ENCODE peak calls at places on chromosome 17, in seven cellular contexts. One of them, this sample, is unnamed.

GRCh38 chr17:82052638-82053059 is 951 bp downstream of the GPS1 start:
- DNase-seq in iPS DF 6.9: no peak
- DNase-seq in ovary: no peak
- DNase-seq in CD4-positive, alpha-beta memory T cell: no peak
- DNase-seq in skeletal muscle cell: no peak
- DNase-seq in HAP-1: no peak
- DNase-seq in lower leg skin: no peak
- DNase-seq in this sample: no peak

GRCh38 chr17:62750502-62751349 is 57.4 kb downstream of the MARCHF10 start:
- DNase-seq in iPS DF 6.9: no peak
- DNase-seq in ovary: peak; percentile 20
- DNase-seq in CD4-positive, alpha-beta memory T cell: no peak
- DNase-seq in skeletal muscle cell: no peak
- DNase-seq in HAP-1: no peak
- DNase-seq in lower leg skin: peak; percentile 61
- DNase-seq in this sample: no peak

GRCh38 chr17:41655611-41656111 is 31.3 kb upstream of the KRT17 start:
- DNase-seq in iPS DF 6.9: no peak
- DNase-seq in ovary: no peak
- DNase-seq in CD4-positive, alpha-beta memory T cell: no peak
- DNase-seq in skeletal muscle cell: no peak
- DNase-seq in HAP-1: no peak
- DNase-seq in lower leg skin: peak; percentile 96
- DNase-seq in this sample: no peak

GRCh38 chr17:83119987-83120864 is 40.8 kb downstream of the METRNL start:
- DNase-seq in iPS DF 6.9: no peak
- DNase-seq in ovary: no peak
- DNase-seq in CD4-positive, alpha-beta memory T cell: no peak
- DNase-seq in skeletal muscle cell: no peak
- DNase-seq in HAP-1: no peak
- DNase-seq in lower leg skin: no peak
- DNase-seq in this sample: no peak

GRCh38 chr17:40568074-40568836 is 3.0 kb upstream of the CCR7 start:
- DNase-seq in iPS DF 6.9: no peak
- DNase-seq in ovary: no peak
- DNase-seq in CD4-positive, alpha-beta memory T cell: no peak
- DNase-seq in skeletal muscle cell: no peak
- DNase-seq in HAP-1: no peak
- DNase-seq in lower leg skin: peak; percentile 74
- DNase-seq in this sample: no peak

GRCh38 chr17:47310186-47310733 is 13.5 kb upstream of the EFCAB13 start:
- DNase-seq in iPS DF 6.9: no peak
- DNase-seq in ovary: no peak
- DNase-seq in CD4-positive, alpha-beta memory T cell: no peak
- DNase-seq in skeletal muscle cell: no peak
- DNase-seq in HAP-1: no peak
- DNase-seq in lower leg skin: peak; percentile 36
- DNase-seq in this sample: no peak

GRCh38 chr17:63930951-63931575 is 1.1 kb downstream of the CD79B start:
- DNase-seq in iPS DF 6.9: no peak
- DNase-seq in ovary: no peak
- DNase-seq in CD4-positive, alpha-beta memory T cell: peak; percentile 48
- DNase-seq in skeletal muscle cell: no peak
- DNase-seq in HAP-1: no peak
- DNase-seq in lower leg skin: peak; percentile 93
- DNase-seq in this sample: peak; percentile 40

GRCh38 chr17:43636446-43636845 is 25.3 kb downstream of the MEOX1 start:
- DNase-seq in iPS DF 6.9: no peak
- DNase-seq in ovary: no peak
- DNase-seq in CD4-positive, alpha-beta memory T cell: no peak
- DNase-seq in skeletal muscle cell: no peak
- DNase-seq in HAP-1: no peak
- DNase-seq in lower leg skin: no peak
- DNase-seq in this sample: no peak

GRCh38 chr17:27420211-27420950 is 35.9 kb upstream of the KSR1 start:
- DNase-seq in iPS DF 6.9: no peak
- DNase-seq in ovary: no peak
- DNase-seq in CD4-positive, alpha-beta memory T cell: no peak
- DNase-seq in skeletal muscle cell: no peak
- DNase-seq in HAP-1: no peak
- DNase-seq in lower leg skin: no peak
- DNase-seq in this sample: no peak

GRCh38 chr17:59769891-59770290 is 62.4 kb downstream of the VMP1 start:
- DNase-seq in iPS DF 6.9: no peak
- DNase-seq in ovary: no peak
- DNase-seq in CD4-positive, alpha-beta memory T cell: no peak
- DNase-seq in skeletal muscle cell: no peak
- DNase-seq in HAP-1: no peak
- DNase-seq in lower leg skin: no peak
- DNase-seq in this sample: no peak

GRCh38 chr17:45223541-45224528 is 2.1 kb downstream of the FMNL1 start:
- DNase-seq in iPS DF 6.9: no peak
- DNase-seq in ovary: no peak
- DNase-seq in CD4-positive, alpha-beta memory T cell: peak; percentile 61
- DNase-seq in skeletal muscle cell: no peak
- DNase-seq in HAP-1: no peak
- DNase-seq in lower leg skin: peak; percentile 88
- DNase-seq in this sample: peak; percentile 47

GRCh38 chr17:64074704-64075484 is 54.5 kb upstream of the ICAM2 start:
- DNase-seq in iPS DF 6.9: no peak
- DNase-seq in ovary: no peak
- DNase-seq in CD4-positive, alpha-beta memory T cell: no peak
- DNase-seq in skeletal muscle cell: peak; percentile 36
- DNase-seq in HAP-1: no peak
- DNase-seq in lower leg skin: no peak
- DNase-seq in this sample: no peak

GRCh38 chr17:41464682-41465081 is 2.5 kb downstream of the KRT32 start:
- DNase-seq in iPS DF 6.9: no peak
- DNase-seq in ovary: peak; percentile 71
- DNase-seq in CD4-positive, alpha-beta memory T cell: no peak
- DNase-seq in skeletal muscle cell: peak; percentile 51
- DNase-seq in HAP-1: no peak
- DNase-seq in lower leg skin: no peak
- DNase-seq in this sample: no peak

GRCh38 chr17:55233840-55234239 is 30.9 kb upstream of the HLF start:
- DNase-seq in iPS DF 6.9: no peak
- DNase-seq in ovary: no peak
- DNase-seq in CD4-positive, alpha-beta memory T cell: no peak
- DNase-seq in skeletal muscle cell: no peak
- DNase-seq in HAP-1: no peak
- DNase-seq in lower leg skin: no peak
- DNase-seq in this sample: no peak

GRCh38 chr17:47423406-47424295 is 99.9 kb downstream of the EFCAB13 start:
- DNase-seq in iPS DF 6.9: peak; percentile 5
- DNase-seq in ovary: no peak
- DNase-seq in CD4-positive, alpha-beta memory T cell: peak; percentile 5
- DNase-seq in skeletal muscle cell: no peak
- DNase-seq in HAP-1: no peak
- DNase-seq in lower leg skin: no peak
- DNase-seq in this sample: no peak

GRCh38 chr17:40520991-40521453 is 19.6 kb upstream of the TNS4 start:
- DNase-seq in iPS DF 6.9: no peak
- DNase-seq in ovary: no peak
- DNase-seq in CD4-positive, alpha-beta memory T cell: no peak
- DNase-seq in skeletal muscle cell: no peak
- DNase-seq in HAP-1: no peak
- DNase-seq in lower leg skin: peak; percentile 86
- DNase-seq in this sample: no peak

GRCh38 chr17:37219876-37220608 is 155.7 kb upstream of the C17orf78 start:
- DNase-seq in iPS DF 6.9: no peak
- DNase-seq in ovary: no peak
- DNase-seq in CD4-positive, alpha-beta memory T cell: no peak
- DNase-seq in skeletal muscle cell: no peak
- DNase-seq in HAP-1: peak; percentile 14
- DNase-seq in lower leg skin: no peak
- DNase-seq in this sample: no peak

GRCh38 chr17:77505460-77505769 is 364.6 kb downstream of the SEC14L1 start:
- DNase-seq in iPS DF 6.9: no peak
- DNase-seq in ovary: no peak
- DNase-seq in CD4-positive, alpha-beta memory T cell: no peak
- DNase-seq in skeletal muscle cell: no peak
- DNase-seq in HAP-1: no peak
- DNase-seq in lower leg skin: no peak
- DNase-seq in this sample: no peak

GRCh38 chr17:2709173-2709661 is 2.3 kb downstream of the CLUH start:
- DNase-seq in iPS DF 6.9: no peak
- DNase-seq in ovary: no peak
- DNase-seq in CD4-positive, alpha-beta memory T cell: no peak
- DNase-seq in skeletal muscle cell: no peak
- DNase-seq in HAP-1: no peak
- DNase-seq in lower leg skin: peak; percentile 91
- DNase-seq in this sample: no peak
- H3K4me3 ChIP-seq in iPS DF 6.9: no peak overlapping the region
- H3K4me3 ChIP-seq in ovary: no peak overlapping the region
- H3K4me3 ChIP-seq in CD4-positive, alpha-beta memory T cell: no peak overlapping the region
- H3K4me3 ChIP-seq in skeletal muscle cell: no peak overlapping the region
- H3K4me3 ChIP-seq in HAP-1: peak overlapping the region; percentile 52
- H3K4me3 ChIP-seq in lower leg skin: no peak overlapping the region
- H3K4me3 ChIP-seq in this sample: no peak overlapping the region

GRCh38 chr17:74442291-74442669 is 10.4 kb downstream of the GPRC5C start:
- DNase-seq in iPS DF 6.9: no peak
- DNase-seq in ovary: no peak
- DNase-seq in CD4-positive, alpha-beta memory T cell: no peak
- DNase-seq in skeletal muscle cell: no peak
- DNase-seq in HAP-1: no peak
- DNase-seq in lower leg skin: no peak
- DNase-seq in this sample: no peak

GRCh38 chr17:74443516-74444296 is 11.8 kb downstream of the GPRC5C start:
- DNase-seq in iPS DF 6.9: no peak
- DNase-seq in ovary: no peak
- DNase-seq in CD4-positive, alpha-beta memory T cell: no peak
- DNase-seq in skeletal muscle cell: no peak
- DNase-seq in HAP-1: no peak
- DNase-seq in lower leg skin: no peak
- DNase-seq in this sample: no peak

GRCh38 chr17:74445156-74445555 is 13.3 kb downstream of the GPRC5C start:
- DNase-seq in iPS DF 6.9: no peak
- DNase-seq in ovary: no peak
- DNase-seq in CD4-positive, alpha-beta memory T cell: no peak
- DNase-seq in skeletal muscle cell: no peak
- DNase-seq in HAP-1: no peak
- DNase-seq in lower leg skin: no peak
- DNase-seq in this sample: no peak

GRCh38 chr17:74442670-74443515 is 11.0 kb downstream of the GPRC5C start:
- DNase-seq in iPS DF 6.9: no peak
- DNase-seq in ovary: peak; percentile 88
- DNase-seq in CD4-positive, alpha-beta memory T cell: no peak
- DNase-seq in skeletal muscle cell: no peak
- DNase-seq in HAP-1: no peak
- DNase-seq in lower leg skin: peak; percentile 97
- DNase-seq in this sample: no peak

GRCh38 chr17:74444406-74444805 is 12.5 kb downstream of the GPRC5C start:
- DNase-seq in iPS DF 6.9: no peak
- DNase-seq in ovary: peak; percentile 76
- DNase-seq in CD4-positive, alpha-beta memory T cell: no peak
- DNase-seq in skeletal muscle cell: no peak
- DNase-seq in HAP-1: no peak
- DNase-seq in lower leg skin: no peak
- DNase-seq in this sample: no peak
- H3K4me3 ChIP-seq in iPS DF 6.9: no peak overlapping the region
- H3K4me3 ChIP-seq in ovary: no peak overlapping the region
- H3K4me3 ChIP-seq in CD4-positive, alpha-beta memory T cell: no peak overlapping the region
- H3K4me3 ChIP-seq in skeletal muscle cell: no peak overlapping the region
- H3K4me3 ChIP-seq in HAP-1: no peak overlapping the region
- H3K4me3 ChIP-seq in lower leg skin: no peak overlapping the region
- H3K4me3 ChIP-seq in this sample: no peak overlapping the region

DNA sequence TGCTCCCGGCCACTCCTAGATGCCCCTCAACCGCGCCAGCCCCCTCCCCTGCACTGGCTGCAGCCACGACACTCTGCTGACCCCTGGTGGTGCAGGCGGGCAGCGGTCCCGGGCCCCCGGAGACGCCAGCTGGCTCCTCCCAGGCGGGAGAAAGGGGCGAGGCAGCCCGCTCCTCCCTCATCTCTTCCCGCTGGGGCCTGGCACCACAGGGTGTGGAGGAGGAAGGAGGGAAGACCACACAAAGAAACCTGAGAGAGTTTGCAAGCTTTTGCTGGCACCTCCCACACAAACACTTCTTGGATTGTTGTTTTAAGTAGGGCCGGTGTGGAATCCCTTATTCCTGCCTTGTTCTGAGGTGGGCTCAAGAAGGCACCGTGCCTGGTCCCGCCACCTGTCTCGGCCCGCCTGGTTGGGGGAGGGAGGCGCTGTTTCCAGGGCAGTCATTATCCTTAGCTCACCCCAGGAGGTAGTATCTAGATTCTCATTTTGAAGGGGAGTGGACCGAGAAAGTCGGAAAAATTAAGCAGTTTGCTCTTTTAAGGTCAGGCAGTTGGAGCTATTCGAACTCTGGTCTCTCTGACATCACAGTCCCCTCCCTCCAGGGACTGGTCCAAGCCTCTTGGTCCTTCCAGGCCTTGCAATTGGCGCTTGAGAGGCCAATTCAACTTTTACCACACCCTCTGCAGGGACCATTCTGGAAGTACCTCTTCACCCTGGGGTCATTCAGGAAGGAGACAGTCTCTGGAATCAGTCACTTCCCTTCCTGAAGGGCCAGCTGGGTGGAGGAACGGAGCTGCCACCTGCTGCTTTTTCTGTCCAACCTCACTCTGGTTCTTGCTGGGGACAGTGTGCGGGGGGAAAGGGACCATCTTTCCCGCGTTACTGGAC is 951 bp upstream of the ANKRD13B start:
- DNase-seq in iPS DF 6.9: no peak
- DNase-seq in ovary: peak; percentile 86
- DNase-seq in CD4-positive, alpha-beta memory T cell: peak; percentile 72
- DNase-seq in skeletal muscle cell: no peak
- DNase-seq in HAP-1: peak; percentile 88
- DNase-seq in lower leg skin: peak; percentile 97
- DNase-seq in this sample: peak; percentile 72
- H3K4me3 ChIP-seq in iPS DF 6.9: peak overlapping the region; percentile 74
- H3K4me3 ChIP-seq in ovary: peak overlapping the region; percentile 28
- H3K4me3 ChIP-seq in CD4-positive, alpha-beta memory T cell: no peak overlapping the region
- H3K4me3 ChIP-seq in skeletal muscle cell: peak overlapping the region; percentile 34
- H3K4me3 ChIP-seq in HAP-1: peak overlapping the region; percentile 38
- H3K4me3 ChIP-seq in lower leg skin: no peak overlapping the region
- H3K4me3 ChIP-seq in this sample: peak overlapping the region; percentile 49

GRCh38 chr17:74840989-74841666 is 18.6 kb downstream of the GRIN2C start:
- DNase-seq in iPS DF 6.9: no peak
- DNase-seq in ovary: peak; percentile 55
- DNase-seq in CD4-positive, alpha-beta memory T cell: no peak
- DNase-seq in skeletal muscle cell: no peak
- DNase-seq in HAP-1: no peak
- DNase-seq in lower leg skin: peak; percentile 92
- DNase-seq in this sample: no peak

GRCh38 chr17:74842146-74842598 is 17.5 kb downstream of the GRIN2C start:
- DNase-seq in iPS DF 6.9: no peak
- DNase-seq in ovary: no peak
- DNase-seq in CD4-positive, alpha-beta memory T cell: no peak
- DNase-seq in skeletal muscle cell: no peak
- DNase-seq in HAP-1: no peak
- DNase-seq in lower leg skin: no peak
- DNase-seq in this sample: no peak

GRCh38 chr17:74842599-74843351 is 16.9 kb downstream of the GRIN2C start:
- DNase-seq in iPS DF 6.9: no peak
- DNase-seq in ovary: peak; percentile 78
- DNase-seq in CD4-positive, alpha-beta memory T cell: no peak
- DNase-seq in skeletal muscle cell: peak; percentile 13
- DNase-seq in HAP-1: no peak
- DNase-seq in lower leg skin: no peak
- DNase-seq in this sample: no peak

GRCh38 chr17:74840500-74840899 is 19.2 kb downstream of the GRIN2C start:
- DNase-seq in iPS DF 6.9: no peak
- DNase-seq in ovary: no peak
- DNase-seq in CD4-positive, alpha-beta memory T cell: no peak
- DNase-seq in skeletal muscle cell: no peak
- DNase-seq in HAP-1: no peak
- DNase-seq in lower leg skin: no peak
- DNase-seq in this sample: no peak

GRCh38 chr17:74843352-74843627 is 16.4 kb downstream of the GRIN2C start:
- DNase-seq in iPS DF 6.9: no peak
- DNase-seq in ovary: no peak
- DNase-seq in CD4-positive, alpha-beta memory T cell: no peak
- DNase-seq in skeletal muscle cell: no peak
- DNase-seq in HAP-1: no peak
- DNase-seq in lower leg skin: no peak
- DNase-seq in this sample: no peak
- H3K4me3 ChIP-seq in iPS DF 6.9: peak overlapping the region; percentile 15
- H3K4me3 ChIP-seq in ovary: no peak overlapping the region
- H3K4me3 ChIP-seq in CD4-positive, alpha-beta memory T cell: no peak overlapping the region
- H3K4me3 ChIP-seq in skeletal muscle cell: no peak overlapping the region
- H3K4me3 ChIP-seq in HAP-1: no peak overlapping the region
- H3K4me3 ChIP-seq in lower leg skin: no peak overlapping the region
- H3K4me3 ChIP-seq in this sample: no peak overlapping the region

This sample was measured in CD8-positive, alpha-beta memory T cell.